ENCODE peak calls at places on chromosomes 1 and 21, in six cellular contexts. S, O, H, Q, M and R are unnamed samples.

GRCh38 chr1:61782771-61783170 is 40.5 kb downstream of the PATJ start:
- DNase-seq in M (no peak), H (no peak), S (no peak), Q (no peak), O (no peak), R (no peak)

GRCh38 chr21:29557200-29557599 is 258.5 kb downstream of the BACH1 start:
- DNase-seq in H (no peak), M (no peak), O (no peak), Q (no peak), S (no peak), R (no peak)

GRCh38 chr1:244319283-244320132 is 132.2 kb downstream of the ADSS2 start:
- DNase-seq in S (peak), M (peak), O (peak), H (no peak), Q (no peak), R (peak)

GRCh38 chr1:11780380-11781147 is 18.6 kb downstream of the C1orf167 start:
- DNase-seq in M (peak), Q (no peak), H (no peak), S (no peak), O (no peak), R (no peak)

GRCh38 chr1:156896490-156897033 is 3.0 kb downstream of the PEAR1 start:
- DNase-seq in Q (no peak), S (peak), H (peak), M (peak), O (peak), R (peak)

GRCh38 chr1:10852018-10852417 is 55.6 kb upstream of the CASZ1 start:
- DNase-seq in O (no peak), S (no peak), Q (no peak), H (no peak), M (no peak), R (no peak)

GRCh38 chr1:53336146-53336545 is 8.3 kb upstream of the LRP8 start:
- DNase-seq in S (no peak), M (no peak), O (no peak), H (no peak), Q (no peak), R (no peak)

GRCh38 chr1:34360574-34360973 is 183.9 kb downstream of the C1orf94 start:
- DNase-seq in M (no peak), S (no peak), H (no peak), O (no peak), Q (no peak), R (peak)

GRCh38 chr1:168179411-168180147 is 817 bp downstream of the TIPRL start:
- DNase-seq in S (peak), Q (no peak), O (peak), H (no peak), M (no peak), R (no peak)

GRCh38 chr21:34864370-34865209 is 184.5 kb downstream of the RUNX1 start:
- DNase-seq in O (no peak), Q (no peak), H (no peak), S (no peak), M (peak), R (no peak)

GRCh38 chr1:212721388-212722247 is 22.0 kb upstream of the BATF3 start:
- DNase-seq in M (peak), Q (no peak), S (peak), H (no peak), O (peak), R (no peak)

GRCh38 chr1:26959722-26960624 is at the start of gene KDF1:
- DNase-seq in O (no peak), H (peak), Q (no peak), M (peak), S (no peak), R (peak)

GRCh38 chr1:95067069-95067468 is 5.7 kb downstream of the ALG14 start:
- DNase-seq in Q (no peak), S (no peak), M (no peak), O (no peak), H (no peak), R (no peak)

GRCh38 chr1:34529935-34530859 is 224.7 kb upstream of the GJB5 start:
- DNase-seq in M (no peak), O (no peak), H (no peak), Q (no peak), S (no peak), R (no peak)

GRCh38 chr1:9843576-9843945 is 19.8 kb upstream of the CLSTN1 start:
- DNase-seq in O (no peak), Q (no peak), S (no peak), H (no peak), M (no peak), R (no peak)

GRCh38 chr21:38645282-38645681 is 147.0 kb upstream of the ERG start:
- DNase-seq in H (no peak), O (peak), Q (no peak), M (no peak), S (peak), R (no peak)

GRCh38 chr1:89757532-89757931 is 63.3 kb upstream of the LRRC8D start:
- DNase-seq in S (peak), M (no peak), Q (no peak), O (peak), H (no peak), R (no peak)

GRCh38 chr21:15367061-15367626 is 302.3 kb upstream of the NRIP1 start:
- DNase-seq in O (no peak), H (peak), Q (no peak), S (no peak), M (no peak), R (peak)

GRCh38 chr1:3545363-3546047 is 65.8 kb downstream of the MEGF6 start:
- DNase-seq in O (peak), H (no peak), M (no peak), Q (no peak), S (peak), R (no peak)

GRCh38 chr1:84259376-84259775 is 42.1 kb upstream of the SAMD13 start:
- DNase-seq in Q (no peak), M (no peak), H (no peak), O (no peak), S (no peak), R (no peak)

GRCh38 chr1:203281851-203282661 is 23.3 kb upstream of the BTG2 start:
- DNase-seq in M (no peak), O (no peak), S (no peak), Q (no peak), H (no peak), R (no peak)

GRCh38 chr1:85612704-85613361 is 32.3 kb downstream of the CCN1 start:
- DNase-seq in Q (no peak), S (peak), M (peak), H (no peak), O (peak), R (peak)

GRCh38 chr1:93817819-93818569 is 61.0 kb downstream of the DNTTIP2 start:
- DNase-seq in Q (no peak), H (no peak), S (no peak), M (peak), O (peak), R (no peak)

GRCh38 chr1:156172696-156173470 is 19.5 kb downstream of the SEMA4A start:
- DNase-seq in S (no peak), O (no peak), H (no peak), M (no peak), Q (no peak), R (peak)

GRCh38 chr1:216270086-216270773 is 153.0 kb downstream of the USH2A start:
- DNase-seq in Q (no peak), O (no peak), H (no peak), M (no peak), S (no peak), R (no peak)

GRCh38 chr1:14969006-14969405 is 184.5 kb upstream of the TMEM51 start:
- DNase-seq in S (no peak), O (no peak), M (no peak), H (no peak), Q (no peak), R (no peak)

GRCh38 chr1:82994866-82995370 is 1004.0 kb downstream of the TTLL7 start:
- DNase-seq in H (no peak), Q (no peak), O (no peak), S (no peak), M (no peak), R (no peak)

GRCh38 chr1:33762962-33763361 is 100.9 kb upstream of the HMGB4 start:
- DNase-seq in O (no peak), H (no peak), S (no peak), M (no peak), Q (no peak), R (no peak)

GRCh38 chr1:21225065-21225464 is 48.4 kb upstream of the EIF4G3 start:
- DNase-seq in S (no peak), O (no peak), H (no peak), M (no peak), Q (no peak), R (no peak)
- H3K27ac ChIP-seq in S (no peak), O (no peak), H (no peak), M (no peak), Q (no peak), R (no peak)

DNA sequence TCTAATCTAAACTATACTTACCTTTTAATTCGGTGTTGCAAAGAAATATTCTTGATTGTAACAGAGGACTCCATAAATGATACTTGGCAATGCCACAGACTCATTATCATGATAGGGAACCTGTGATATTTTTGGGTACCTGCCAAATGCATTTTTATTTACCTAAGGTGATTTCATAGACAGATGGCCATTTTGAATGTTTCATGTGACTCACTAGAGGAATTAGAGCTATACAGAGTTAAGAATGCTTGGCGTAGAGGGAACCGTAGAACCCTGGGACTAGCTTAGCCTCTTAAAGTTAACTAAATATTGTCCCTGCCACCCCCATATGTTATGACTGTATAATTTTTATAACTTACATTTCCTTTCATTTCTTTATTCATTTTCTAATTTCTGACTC is 136.1 kb downstream of the DISP1 start:
- DNase-seq in Q (no peak), O (no peak), S (no peak), H (no peak), M (no peak), R (no peak)
- H4K91ac ChIP-seq in Q (no peak), O (no peak), S (no peak), H (no peak), M (no peak), R (no peak)

DNA sequence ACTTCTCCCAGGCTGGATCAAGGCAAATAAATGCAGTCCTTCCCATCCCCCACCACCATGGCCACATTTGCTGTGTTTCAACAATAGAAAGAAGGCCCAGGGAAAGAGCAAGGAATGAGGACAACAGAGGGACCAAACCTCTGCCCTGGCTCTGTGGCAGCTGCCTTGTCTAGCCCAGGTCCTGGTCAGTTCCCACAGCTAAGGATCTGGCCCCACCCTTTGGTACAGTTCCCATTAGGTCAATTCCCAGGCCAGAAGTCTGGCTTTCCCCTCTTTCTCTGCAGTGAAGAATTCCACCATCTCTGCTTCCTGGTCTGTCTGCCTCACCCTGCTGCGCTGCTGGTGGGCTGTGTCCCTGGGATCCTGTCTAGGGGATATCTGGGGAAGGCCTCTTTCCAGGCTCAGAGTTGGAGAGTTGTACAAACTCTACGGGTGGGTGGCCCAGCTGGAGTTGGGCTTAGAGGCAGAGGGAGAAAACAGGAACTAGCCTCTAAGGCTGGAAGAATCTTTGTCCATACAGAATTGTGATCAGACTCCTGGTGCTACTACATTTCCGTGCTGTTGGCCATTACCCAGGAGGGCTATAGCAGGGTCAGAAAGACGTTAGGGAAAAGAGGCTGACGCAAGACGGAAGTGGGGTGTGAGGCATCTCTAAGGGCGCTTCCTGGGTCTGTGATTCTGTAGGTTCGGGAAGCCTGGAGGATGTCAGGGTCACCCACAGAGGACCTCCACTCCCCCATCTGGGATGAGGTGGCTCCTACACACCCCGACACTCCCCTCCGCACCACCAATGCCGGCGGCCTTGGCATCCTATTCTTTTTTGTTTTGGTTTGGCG is 957 bp upstream of the NDUFS2 start:
- DNase-seq in O (no peak), H (no peak), S (peak), M (no peak), Q (no peak), R (no peak)
- H3K27ac ChIP-seq in O (no peak), H (peak), S (peak), M (no peak), Q (peak), R (peak)

DNA sequence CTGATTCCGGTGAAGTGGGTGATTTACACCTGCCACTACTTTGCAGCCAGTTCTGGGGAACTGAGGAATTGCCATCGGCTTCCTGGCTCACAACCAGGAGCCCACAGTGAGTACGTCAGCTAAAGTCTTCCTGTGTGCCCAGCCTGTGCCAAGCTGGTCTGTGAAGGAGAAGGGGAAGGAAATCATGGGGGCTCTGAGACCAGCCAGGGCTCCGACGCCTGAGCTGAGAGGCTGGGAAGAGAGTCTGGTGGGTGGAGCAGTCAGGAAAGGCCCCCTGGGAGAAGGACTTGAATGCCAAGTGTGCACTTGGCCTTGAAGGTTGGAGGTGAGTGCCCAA is 1.2 kb downstream of the LURAP1 start:
- DNase-seq in H (no peak), S (no peak), Q (no peak), M (no peak), O (no peak), R (no peak)
- H4K91ac ChIP-seq in H (no peak), S (no peak), Q (no peak), M (no peak), O (no peak), R (no peak)

GRCh38 chr1:154714638-154715037 is 106.7 kb upstream of the ADAR start:
- DNase-seq in Q (no peak), S (peak), M (peak), H (no peak), O (peak), R (no peak)

GRCh38 chr1:154716614-154717372 is 108.8 kb upstream of the ADAR start:
- DNase-seq in M (no peak), H (no peak), Q (no peak), S (no peak), O (no peak), R (no peak)

GRCh38 chr1:154715385-154715784 is 107.4 kb upstream of the ADAR start:
- DNase-seq in O (no peak), S (no peak), M (no peak), H (no peak), Q (no peak), R (no peak)

GRCh38 chr1:154717467-154718004 is 109.5 kb upstream of the ADAR start:
- DNase-seq in S (no peak), M (no peak), H (no peak), Q (no peak), O (no peak), R (no peak)

GRCh38 chr1:154716012-154716411 is 108.0 kb upstream of the ADAR start:
- DNase-seq in Q (no peak), M (peak), S (no peak), O (peak), H (no peak), R (no peak)
- H3K27ac ChIP-seq in Q (no peak), M (no peak), S (no peak), O (no peak), H (no peak), R (no peak)

GRCh38 chr1:208237241-208237640 is 6.9 kb downstream of the PLXNA2 start:
- DNase-seq in M (no peak), O (no peak), S (no peak), H (no peak), Q (no peak), R (no peak)

GRCh38 chr1:208234721-208235120 is 9.5 kb downstream of the PLXNA2 start:
- DNase-seq in Q (no peak), H (no peak), S (no peak), O (no peak), M (no peak), R (no peak)

GRCh38 chr1:208235983-208236761 is 8.0 kb downstream of the PLXNA2 start:
- DNase-seq in Q (no peak), O (peak), S (peak), H (no peak), M (no peak), R (no peak)

GRCh38 chr1:208233978-208234377 is 10.2 kb downstream of the PLXNA2 start:
- DNase-seq in M (no peak), Q (no peak), S (no peak), H (no peak), O (no peak), R (no peak)

DNA sequence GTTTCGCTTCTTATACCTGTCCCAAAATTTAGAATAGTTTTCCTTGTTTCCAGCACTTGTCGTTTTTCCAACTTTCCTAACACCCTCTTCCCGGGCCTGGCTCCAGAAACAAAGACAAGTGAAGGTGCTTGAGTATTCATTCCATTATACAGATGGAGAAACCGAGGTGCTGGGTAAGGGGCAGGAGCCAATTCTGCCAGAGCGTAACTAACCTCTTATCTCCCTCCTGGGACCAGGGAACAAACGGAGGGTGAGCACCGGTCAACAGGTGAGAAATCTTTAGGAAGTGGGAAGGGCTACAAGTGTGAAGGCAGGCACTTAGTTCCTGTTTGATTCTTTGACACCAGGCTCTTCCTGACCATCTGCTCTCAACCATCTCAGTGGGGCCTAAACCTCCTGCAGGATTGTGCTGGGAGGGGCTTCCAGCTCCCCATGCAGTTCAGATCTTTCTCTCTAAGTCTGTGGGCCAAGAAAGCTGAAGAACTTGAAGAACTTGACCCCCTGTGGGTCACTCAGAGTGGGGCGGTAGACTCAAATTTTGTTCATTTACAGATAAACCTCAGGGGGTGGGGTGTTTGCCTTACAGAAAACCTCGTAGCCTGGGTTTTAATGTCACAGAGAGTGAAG is 8.7 kb downstream of the PLXNA2 start:
- DNase-seq in S (no peak), O (no peak), H (no peak), M (no peak), Q (no peak), R (no peak)
- H4K91ac ChIP-seq in S (peak), O (peak), H (peak), M (peak), Q (no peak), R (no peak)

DNA sequence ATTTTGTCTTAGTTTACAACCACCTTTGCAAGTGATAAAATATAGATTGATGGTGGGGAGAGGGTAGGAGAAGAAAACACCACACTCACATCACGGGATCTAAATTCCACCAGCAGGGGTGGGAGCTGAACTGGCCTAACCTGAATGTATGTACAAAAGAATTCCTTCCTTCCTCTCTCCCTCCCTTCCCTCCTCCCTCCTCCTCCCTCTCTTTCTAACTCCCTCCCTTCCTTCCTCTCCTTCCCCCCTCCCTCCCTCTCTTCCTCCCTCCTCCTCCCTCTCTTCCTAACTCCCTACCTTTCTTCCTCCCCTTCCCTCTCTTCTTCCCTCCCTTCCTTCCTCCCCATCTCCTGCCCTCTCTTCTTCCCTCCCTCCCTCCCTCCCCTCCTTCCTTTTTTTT is 40.2 kb downstream of the HIVEP3 start:
- DNase-seq in S (no peak), H (no peak), O (no peak), Q (no peak), M (no peak), R (no peak)
- H3K27ac ChIP-seq in S (no peak), H (no peak), O (no peak), Q (no peak), M (no peak), R (no peak)